ENCODE peak calls at places on chromosome 1, in eight cellular contexts. A, R, D, F, B, S, X and Y are unnamed samples.
A peak's percentile ranks its signal among the peaks of the same experiment; 100 is the strongest.

GRCh38 chr1:171583581-171584194 is 38.4 kb upstream of the MYOCOS start:
- DNase-seq in R (no peak), B (no peak), F (no peak), D (no peak), A (peak; percentile 8), S (no peak), X (no peak), Y (no peak)

GRCh38 chr1:200558866-200559459 is 61.6 kb downstream of the KIF14 start:
- DNase-seq in B (no peak), D (no peak), F (no peak), A (peak; percentile 77), R (no peak), S (no peak), X (no peak), Y (peak; percentile 51)

GRCh38 chr1:31707711-31708110 is 3.9 kb upstream of the COL16A1 start:
- DNase-seq in A (peak; percentile 80), D (no peak), F (no peak), S (no peak), R (no peak), B (no peak), X (no peak), Y (peak; percentile 29)

GRCh38 chr1:112803906-112804762 is 89.0 kb upstream of the PPM1J start:
- DNase-seq in R (peak; percentile 78), A (peak; percentile 65), F (no peak), X (no peak), S (peak; percentile 88), D (peak; percentile 77), B (peak; percentile 79), Y (peak; percentile 80)

GRCh38 chr1:33735624-33736023 is 128.3 kb upstream of the HMGB4 start:
- DNase-seq in B (no peak), X (no peak), R (no peak), D (no peak), S (no peak), A (no peak), F (no peak), Y (no peak)

GRCh38 chr1:1001057-1001630 is 1.2 kb upstream of the HES4 start:
- DNase-seq in R (no peak), A (no peak), F (peak; percentile 73), S (no peak), D (peak; percentile 48), X (no peak), B (no peak), Y (peak; percentile 51)

GRCh38 chr1:1284370-1285101 is 4.3 kb downstream of the SCNN1D start:
- DNase-seq in S (no peak), A (no peak), R (no peak), D (no peak), B (no peak), X (no peak), F (no peak), Y (no peak)

GRCh38 chr1:215040190-215040589 is 42.3 kb upstream of the KCNK2 start:
- DNase-seq in X (no peak), R (no peak), D (no peak), S (no peak), B (no peak), F (no peak), A (no peak), Y (no peak)

GRCh38 chr1:202146993-202147392 is 2.5 kb upstream of the ARL8A start:
- DNase-seq in S (no peak), A (no peak), F (no peak), R (no peak), B (no peak), X (no peak), D (no peak), Y (no peak)

GRCh38 chr1:110338200-110339039 is 757 bp upstream of the RBM15 start:
- DNase-seq in X (peak; percentile 97), R (peak; percentile 96), B (peak; percentile 96), A (no peak), S (peak; percentile 96), D (peak; percentile 97), F (no peak), Y (peak; percentile 97)

GRCh38 chr1:245770191-245770590 is 615.4 kb downstream of the KIF26B start:
- DNase-seq in B (no peak), R (no peak), D (no peak), S (no peak), X (no peak), F (no peak), A (peak; percentile 30), Y (no peak)

GRCh38 chr1:238991730-238992490 is 394.5 kb upstream of the CHRM3 start:
- DNase-seq in S (no peak), D (no peak), B (no peak), F (no peak), A (no peak), X (no peak), R (no peak), Y (no peak)

GRCh38 chr1:240683576-240683975 is 71.6 kb upstream of the GREM2 start:
- DNase-seq in X (no peak), S (peak; percentile 18), R (no peak), D (no peak), B (peak; percentile 8), A (no peak), F (no peak), Y (no peak)

GRCh38 chr1:151611288-151611790 is 511 bp upstream of the SNX27 start:
- DNase-seq in X (no peak), F (peak; percentile 80), S (no peak), R (no peak), D (no peak), B (peak; percentile 14), A (peak; percentile 58), Y (no peak)

GRCh38 chr1:229156819-229157218 is 114.1 kb upstream of the RAB4A start:
- DNase-seq in X (no peak), B (peak; percentile 32), F (peak; percentile 75), R (no peak), S (peak; percentile 60), D (peak; percentile 59), A (no peak), Y (no peak)

GRCh38 chr1:154846921-154847442 is 23.1 kb downstream of the KCNN3 start:
- DNase-seq in X (no peak), A (no peak), F (no peak), B (no peak), D (no peak), S (no peak), R (no peak), Y (no peak)
- H3K27ac ChIP-seq in X (no peak overlapping the region), A (no peak overlapping the region), F (peak overlapping the region; percentile 10), B (peak overlapping the region; percentile 37), D (no peak overlapping the region), S (no peak overlapping the region), R (no peak overlapping the region), Y (no peak overlapping the region)

DNA sequence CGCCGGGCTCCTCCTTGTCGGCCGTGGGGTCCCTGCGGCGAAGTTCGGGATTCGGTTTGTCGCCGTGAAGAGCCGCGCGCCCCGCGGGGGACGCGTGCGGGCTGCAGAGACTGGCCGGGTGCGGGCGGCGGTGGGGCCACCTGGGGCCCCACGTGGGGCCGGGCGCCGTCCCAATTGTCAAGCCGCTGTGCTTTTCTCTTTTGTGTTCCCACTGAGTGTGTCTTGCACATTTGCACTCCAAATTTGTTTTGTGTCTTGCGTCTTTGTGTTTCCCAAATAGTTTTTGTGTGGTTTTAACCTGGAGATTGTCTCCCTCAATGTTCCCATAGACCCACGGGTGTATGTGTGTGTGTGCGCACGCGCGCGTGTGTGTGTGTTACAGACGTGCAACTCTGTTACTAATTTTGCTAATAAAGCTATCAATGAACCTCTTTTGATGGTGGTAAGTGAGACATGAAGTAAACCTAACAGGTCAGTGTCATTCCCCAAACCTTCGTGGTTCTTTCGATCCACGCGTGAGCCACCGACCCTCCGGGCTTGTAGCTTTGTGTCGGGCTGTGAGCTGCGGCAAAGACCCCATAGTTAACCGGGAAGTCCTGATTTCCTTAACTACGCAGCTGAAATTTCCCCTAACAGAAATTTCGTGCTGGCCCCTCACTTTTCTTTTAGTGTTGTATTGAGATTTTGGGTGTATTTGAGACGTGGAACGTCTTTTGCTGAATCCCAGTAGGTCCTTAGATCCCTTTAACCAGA is 709 bp downstream of the PRDM2 start:
- DNase-seq in A (peak; percentile 20), D (no peak), S (peak; percentile 51), F (no peak), B (peak; percentile 47), X (no peak), R (peak; percentile 53), Y (peak; percentile 70)
- TF ChIP-seq POLR2A in A (no peak), D (no peak), S (no peak), F (no peak), B (no peak), X (no peak), R (no peak), Y (no peak)

DNA sequence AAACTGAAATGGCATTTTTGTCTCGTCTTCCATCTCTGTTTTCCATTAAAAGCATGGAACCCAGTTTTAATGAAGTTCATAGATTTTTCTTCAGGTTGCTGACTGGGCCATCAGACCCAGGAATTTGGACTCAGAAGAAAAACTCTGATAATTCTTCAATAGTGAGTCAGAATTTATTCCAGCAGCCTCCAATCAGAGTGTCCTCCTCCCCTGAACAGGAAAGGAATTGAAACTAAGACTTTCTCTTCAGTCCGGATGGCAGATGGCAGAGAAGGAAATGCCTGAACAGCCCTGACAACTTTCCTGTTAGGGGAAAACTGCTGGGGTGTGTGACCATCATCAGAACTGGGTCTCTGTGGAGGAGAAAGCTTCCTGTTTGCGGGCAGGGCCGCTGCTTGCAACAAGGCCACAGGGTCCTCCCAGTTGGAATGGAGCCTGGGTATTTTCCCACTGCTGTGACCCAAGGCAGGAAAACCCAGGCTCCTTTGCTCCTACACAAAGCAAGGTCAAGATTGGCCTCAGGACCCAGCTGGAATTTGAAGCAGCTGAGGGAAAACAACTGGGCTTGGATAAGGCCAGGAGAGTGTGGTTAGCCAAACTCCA is 20.7 kb downstream of the CD34 start:
- DNase-seq in F (peak; percentile 92), S (peak; percentile 73), R (peak; percentile 62), D (peak; percentile 61), B (peak; percentile 38), A (peak; percentile 67), X (no peak), Y (peak; percentile 68)
- H3K4me1 ChIP-seq in F (no peaks in the 10 kb centered on the region), S (peaks cover 20% of the 10 kb centered on the region), R (peaks cover 44% of the 10 kb centered on the region), D (no peaks in the 10 kb centered on the region), B (peaks cover 22% of the 10 kb centered on the region), A (peaks cover 11% of the 10 kb centered on the region), X (no peaks in the 10 kb centered on the region), Y (peaks cover 26% of the 10 kb centered on the region)

GRCh38 chr1:26022994-26023393 is 1.4 kb downstream of the EXTL1 start:
- DNase-seq in S (no peak), A (no peak), X (no peak), B (no peak), R (no peak), F (no peak), D (no peak), Y (no peak)

GRCh38 chr1:26023826-26024225 is 2.3 kb downstream of the EXTL1 start:
- DNase-seq in X (no peak), S (no peak), A (no peak), R (no peak), D (no peak), B (no peak), F (no peak), Y (no peak)

GRCh38 chr1:26021647-26022403 is at the start of gene EXTL1:
- DNase-seq in X (peak; percentile 59), B (no peak), D (no peak), F (no peak), R (no peak), A (peak; percentile 63), S (no peak), Y (no peak)

GRCh38 chr1:26020941-26021646 is 481 bp upstream of the EXTL1 start:
- DNase-seq in D (no peak), X (no peak), A (peak; percentile 31), S (no peak), B (no peak), F (no peak), R (no peak), Y (no peak)

DNA sequence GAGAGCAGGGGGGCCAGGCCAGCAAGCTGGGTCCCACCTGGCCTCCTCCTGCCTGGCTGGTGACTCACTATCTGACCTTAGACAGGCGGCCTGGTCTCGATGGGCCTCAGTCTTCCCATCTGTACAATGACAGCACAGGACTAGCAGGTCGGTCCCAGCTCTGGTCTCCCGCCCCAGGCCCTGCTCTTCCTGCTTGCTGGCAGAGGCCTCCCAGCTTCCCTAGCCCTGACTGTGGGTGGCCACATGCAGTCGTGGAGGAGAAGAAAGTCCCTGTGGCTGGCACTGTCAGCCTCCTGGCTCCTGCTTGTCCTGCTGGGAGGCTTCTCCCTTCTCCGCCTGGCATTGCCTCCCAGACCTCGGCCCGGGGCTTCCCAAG is 817 bp downstream of the EXTL1 start:
- DNase-seq in D (no peak), S (no peak), B (no peak), F (no peak), R (no peak), A (no peak), X (no peak), Y (no peak)
- H3K27ac ChIP-seq in D (no peak overlapping the region), S (no peak overlapping the region), B (no peak overlapping the region), F (peak overlapping the region; percentile 47), R (no peak overlapping the region), A (no peak overlapping the region), X (no peak overlapping the region), Y (no peak overlapping the region)